ENCODE peak calls at places on chromosomes 11 and 22, in five cellular contexts. R is adipocyte, W is Panc1, B is hepatocyte, Y is heart left ventricle. T is an unnamed sample. For H3K4me1 and H3K27me3, the result is how much of the 10 kb centered on the place peaks cover.

GRCh38 chr11:116173506-116173905 is 599.3 kb downstream of the BUD13 start:
- DNase-seq in R (no peak), W (no peak), B (no peak), Y (no peak), T (no peak)

GRCh38 chr11:767238-767637 is 10.0 kb downstream of the GATD1 start:
- DNase-seq in R (no peak), W (no peak), B (no peak), Y (no peak), T (no peak)

GRCh38 chr11:9838961-9839360 is 175.1 kb downstream of the SWAP70 start:
- DNase-seq in R (no peak), W (no peak), B (no peak), Y (no peak), T (no peak)

GRCh38 chr11:117410861-117411725 is 83.4 kb downstream of the CEP164 start:
- DNase-seq in R (no peak), W (no peak), B (no peak), Y (no peak), T (no peak)

GRCh38 chr11:10792385-10793068 is 16.2 kb downstream of the EIF4G2 start:
- DNase-seq in R (peak), W (no peak), B (peak), Y (peak), T (peak)

GRCh38 chr11:102683277-102683676 is 22.3 kb downstream of the MMP27 start:
- DNase-seq in R (no peak), W (no peak), B (no peak), Y (no peak), T (no peak)

GRCh38 chr11:119626910-119627305 is 102.1 kb downstream of the NECTIN1 start:
- DNase-seq in R (no peak), W (no peak), B (no peak), Y (no peak), T (no peak)

GRCh38 chr11:78372114-78372768 is 45.4 kb downstream of the GAB2 start:
- DNase-seq in R (no peak), W (no peak), B (no peak), Y (no peak), T (no peak)

GRCh38 chr11:534592-535518 is 521 bp downstream of the HRAS start:
- DNase-seq in R (peak), W (no peak), B (peak), Y (no peak), T (peak)

GRCh38 chr22:28949788-28950187 is 66.4 kb downstream of the ZNRF3 start:
- DNase-seq in R (peak), W (no peak), B (no peak), Y (no peak), T (no peak)

GRCh38 chr22:26016916-26017315 is 152.3 kb upstream of the SEZ6L start:
- DNase-seq in R (no peak), W (no peak), B (no peak), Y (no peak), T (no peak)

GRCh38 chr11:35815556-35816315 is 128.1 kb upstream of the LDLRAD3 start:
- DNase-seq in R (peak), W (no peak), B (peak), Y (peak), T (no peak)

GRCh38 chr11:61153593-61154090 is 7.6 kb downstream of the VPS37C start:
- DNase-seq in R (peak), W (no peak), B (no peak), Y (no peak), T (no peak)

GRCh38 chr11:66637557-66638176 is 836 bp upstream of the RBM4 start:
- DNase-seq in R (no peak), W (no peak), B (no peak), Y (no peak), T (no peak)

GRCh38 chr11:61907282-61907681 is 10.1 kb downstream of the RAB3IL1 start:
- DNase-seq in R (no peak), W (no peak), B (no peak), Y (peak), T (no peak)

GRCh38 chr11:25943777-25944661 is 387.9 kb upstream of the ANO3 start:
- DNase-seq in R (no peak), W (no peak), B (peak), Y (no peak), T (peak)

GRCh38 chr22:47102081-47102480 is 339.6 kb downstream of the TBC1D22A start:
- DNase-seq in R (no peak), W (no peak), B (peak), Y (no peak), T (no peak)

GRCh38 chr11:128523616-128524015 is 63.7 kb downstream of the ETS1 start:
- DNase-seq in R (peak), W (no peak), B (no peak), Y (no peak), T (no peak)

GRCh38 chr11:32939046-32939445 is 46.4 kb downstream of the QSER1 start:
- DNase-seq in R (no peak), W (no peak), B (no peak), Y (no peak), T (no peak)

GRCh38 chr22:44136112-44136511 is 44.6 kb upstream of the PARVG start:
- DNase-seq in R (no peak), W (no peak), B (no peak), Y (no peak), T (no peak)

GRCh38 chr22:48721394-48721666 is 1106.3 kb downstream of the BRD1 start:
- DNase-seq in R (no peak), W (no peak), B (no peak), Y (no peak), T (peak)

GRCh38 chr11:93741882-93742226 is 382 bp downstream of the C11orf54 start:
- DNase-seq in R (no peak), W (no peak), B (peak), Y (no peak), T (peak)

GRCh38 chr11:64713781-64714363 is 9.1 kb downstream of the NRXN2 start:
- DNase-seq in R (no peak), W (no peak), B (no peak), Y (no peak), T (no peak)

GRCh38 chr11:65973439-65974110 is 12.0 kb downstream of the SART1 start:
- DNase-seq in R (no peak), W (no peak), B (no peak), Y (no peak), T (no peak)

GRCh38 chr11:6319001-6319878 is 1.1 kb downstream of the CAVIN3 start:
- DNase-seq in R (peak), W (peak), B (peak), Y (peak), T (no peak)

GRCh38 chr11:34308821-34309585 is 48.8 kb downstream of the ABTB2 start:
- DNase-seq in R (peak), W (no peak), B (peak), Y (no peak), T (peak)

GRCh38 chr11:35567737-35568465 is 42.5 kb upstream of the PAMR1 start:
- DNase-seq in R (no peak), W (no peak), B (no peak), Y (no peak), T (no peak)

GRCh38 chr22:48919851-48920589 is 907.7 kb downstream of the BRD1 start:
- DNase-seq in R (no peak), W (no peak), B (no peak), Y (no peak), T (no peak)

GRCh38 chr11:45146072-45147016 is at the start of gene PRDM11:
- DNase-seq in R (peak), W (no peak), B (peak), Y (peak), T (peak)

GRCh38 chr11:44301856-44302231 is 8.1 kb downstream of the ALX4 start:
- DNase-seq in R (peak), W (no peak), B (no peak), Y (no peak), T (no peak)

GRCh38 chr11:8090756-8091155 is 9.7 kb downstream of the TUB start:
- DNase-seq in R (peak), W (no peak), B (peak), Y (peak), T (no peak)

GRCh38 chr11:103610435-103610834 is 426.0 kb upstream of the DDI1 start:
- DNase-seq in R (no peak), W (no peak), B (no peak), Y (no peak), T (no peak)

DNA sequence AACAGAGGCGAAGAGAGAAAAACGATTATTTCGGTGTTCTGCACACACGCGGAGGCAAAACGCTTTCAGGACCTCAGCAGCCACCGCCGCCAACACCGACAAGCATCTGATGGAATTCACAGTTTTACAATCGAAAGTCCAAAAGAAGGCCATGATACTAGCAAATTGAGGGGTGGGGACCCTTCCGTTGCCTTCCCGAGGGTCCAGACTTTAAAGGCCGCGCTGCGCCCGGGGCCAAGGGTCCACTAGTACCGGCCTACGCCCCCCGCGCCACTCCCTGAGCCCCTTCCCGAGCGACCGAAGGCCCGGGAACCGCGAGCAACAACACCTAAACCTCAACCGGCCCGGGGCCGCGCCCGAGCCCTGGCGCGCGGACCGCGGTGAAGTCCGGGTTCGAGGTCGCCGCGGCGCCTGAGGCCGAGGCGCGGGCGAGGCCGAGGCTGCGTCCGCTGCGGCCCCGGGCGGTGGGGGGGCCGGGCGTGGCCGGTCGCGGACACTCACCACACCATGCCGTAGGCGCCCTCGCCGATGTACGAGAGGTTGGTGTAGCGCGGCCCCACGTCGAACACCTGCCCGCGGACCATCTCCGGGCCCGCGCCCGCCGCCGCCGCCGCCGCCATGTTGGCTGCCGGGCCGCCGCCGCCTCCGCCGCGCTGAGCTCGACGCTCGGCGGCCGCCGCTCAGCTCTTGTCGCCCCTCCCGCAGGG is 471 bp downstream of the MAPK1 start:
- DNase-seq in R (peak), W (no peak), B (peak), Y (no peak), T (peak)
- H3K4me1 ChIP-seq in R (under half), W (under half), B (under half), Y (under half), T (under half)

DNA sequence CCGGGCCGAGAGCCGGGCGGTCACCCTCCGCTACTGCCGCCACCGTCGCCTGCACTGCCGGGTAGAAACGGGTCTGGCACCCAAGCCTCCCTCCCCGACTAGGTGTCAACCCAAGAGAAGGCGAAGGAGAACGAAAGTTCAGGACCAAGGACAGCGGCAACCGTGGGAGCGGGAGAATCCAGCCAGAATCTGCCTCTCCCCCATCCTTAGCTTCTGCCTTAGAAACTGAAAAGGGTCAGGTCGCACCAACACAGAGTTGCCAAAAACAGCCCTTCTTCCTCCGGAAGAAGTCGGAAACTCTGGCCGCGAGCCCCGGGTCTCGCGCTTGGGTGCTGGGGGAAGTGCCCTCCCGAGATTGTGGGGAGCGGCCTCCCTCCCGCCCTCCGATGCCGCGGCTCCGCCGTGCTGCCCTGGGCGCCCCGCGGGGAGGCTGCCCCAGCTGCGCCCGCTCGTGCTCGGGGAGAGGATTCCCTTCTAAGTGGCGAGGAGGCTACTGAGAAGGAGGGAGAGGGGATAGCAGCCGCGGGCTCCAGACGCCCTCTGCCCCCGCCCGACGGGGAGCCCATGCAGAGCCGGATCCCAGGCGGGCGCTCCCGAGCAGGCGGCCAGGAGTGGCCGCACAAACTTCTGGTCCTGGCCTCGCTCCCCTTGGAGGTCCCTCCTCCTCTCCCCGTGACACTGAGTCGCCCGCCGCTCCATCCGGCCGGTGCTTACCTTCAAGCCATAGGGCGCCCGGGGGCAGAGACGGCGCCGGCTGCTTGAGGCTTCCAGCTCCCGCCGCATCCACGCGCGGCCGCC is 637 bp downstream of the DRD2 start:
- DNase-seq in R (peak), W (no peak), B (peak), Y (peak), T (peak)
- H3K27me3 ChIP-seq in R (half or more), W (under half), B (half or more), Y (under half), T (under half)

DNA sequence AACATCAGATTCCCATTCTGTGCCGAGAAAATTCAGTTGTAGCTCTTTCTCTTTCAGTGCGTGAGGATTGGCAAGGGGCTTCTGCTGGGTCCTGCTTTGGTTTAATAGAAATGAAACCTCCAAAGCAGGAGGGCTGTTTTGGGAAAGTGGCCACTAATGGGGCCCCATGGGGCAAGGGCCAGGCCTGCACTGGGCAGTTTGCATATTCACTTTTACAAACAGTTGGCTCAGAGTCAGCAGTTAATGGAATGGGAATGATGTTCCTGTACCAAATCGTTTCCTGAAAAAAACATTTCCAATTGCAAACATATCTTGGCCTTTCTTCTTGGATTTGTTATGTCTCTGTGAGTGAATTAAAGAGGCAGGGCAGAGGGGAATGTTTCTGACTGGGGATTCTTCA is 92.1 kb downstream of the PARVA start:
- DNase-seq in R (peak), W (no peak), B (peak), Y (no peak), T (no peak)
- H3K4me1 ChIP-seq in R (half or more), W (under half), B (under half), Y (under half), T (under half)

DNA sequence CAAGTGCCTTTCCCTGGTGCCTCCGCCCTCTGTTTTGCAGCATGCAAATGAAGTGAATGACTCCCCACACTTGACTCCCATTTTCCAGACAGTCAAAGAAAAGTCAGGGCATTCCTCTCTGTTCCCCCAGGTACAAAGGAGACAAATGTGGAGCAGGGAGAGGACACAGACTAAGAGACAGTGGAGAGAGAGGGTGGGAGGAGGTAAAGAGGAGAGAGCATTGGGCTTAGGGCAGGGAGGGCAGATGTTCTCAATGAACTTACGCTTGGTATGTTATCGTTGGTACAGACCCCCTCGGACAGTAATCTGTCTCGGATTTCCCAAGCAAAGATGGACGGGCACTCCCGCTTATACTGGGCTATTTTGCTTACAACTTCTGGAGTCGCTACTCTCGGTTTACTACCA is 9.8 kb downstream of the PAX6 start:
- DNase-seq in R (no peak), W (no peak), B (no peak), Y (no peak), T (no peak)
- H3K27me3 ChIP-seq in R (half or more), W (under half), B (half or more), Y (half or more), T (under half)

GRCh38 chr22:35612903-35613302 is 4.2 kb downstream of the MB start:
- DNase-seq in R (no peak), W (no peak), B (no peak), Y (peak), T (no peak)
- H3K4me1 ChIP-seq in R (under half), W (under half), B (under half), Y (under half), T (under half)

DNA sequence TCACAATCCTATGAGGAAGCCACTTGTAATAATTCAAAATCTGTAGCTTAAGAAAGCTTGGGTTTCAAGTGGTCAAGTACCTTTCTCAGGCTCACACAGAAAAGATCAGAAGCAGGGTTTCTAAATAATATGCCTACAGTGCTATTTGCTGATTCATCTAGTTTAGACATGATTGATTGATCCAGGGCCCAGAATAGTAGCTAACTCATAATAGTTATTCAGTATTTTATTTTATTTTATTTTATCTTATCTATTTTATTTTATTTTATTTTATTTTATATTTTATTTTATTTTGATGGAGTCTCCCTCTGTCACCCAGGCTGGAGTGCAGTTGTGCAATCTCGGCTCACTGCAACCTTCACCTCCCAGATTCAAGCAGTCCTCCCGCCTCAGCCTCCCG is 15.9 kb upstream of the PANX3 start:
- DNase-seq in R (no peak), W (no peak), B (no peak), Y (no peak), T (no peak)
- H3K27me3 ChIP-seq in R (under half), W (under half), B (under half), Y (under half), T (under half)

GRCh38 chr11:130123414-130124040 is 36.1 kb upstream of the ST14 start:
- DNase-seq in R (no peak), W (no peak), B (no peak), Y (no peak), T (no peak)
- H3K4me1 ChIP-seq in R (under half), W (under half), B (under half), Y (under half), T (under half)

GRCh38 chr11:69920500-69921428 is 101.5 kb upstream of the FGF3 start:
- DNase-seq in R (no peak), W (no peak), B (no peak), Y (no peak), T (no peak)

GRCh38 chr11:69922596-69923111 is 103.4 kb upstream of the FGF3 start:
- DNase-seq in R (no peak), W (no peak), B (no peak), Y (no peak), T (no peak)

GRCh38 chr11:69919659-69920499 is 100.7 kb upstream of the FGF3 start:
- DNase-seq in R (no peak), W (no peak), B (no peak), Y (no peak), T (no peak)

GRCh38 chr11:69922015-69922595 is 102.9 kb upstream of the FGF3 start:
- DNase-seq in R (no peak), W (no peak), B (no peak), Y (peak), T (no peak)

DNA sequence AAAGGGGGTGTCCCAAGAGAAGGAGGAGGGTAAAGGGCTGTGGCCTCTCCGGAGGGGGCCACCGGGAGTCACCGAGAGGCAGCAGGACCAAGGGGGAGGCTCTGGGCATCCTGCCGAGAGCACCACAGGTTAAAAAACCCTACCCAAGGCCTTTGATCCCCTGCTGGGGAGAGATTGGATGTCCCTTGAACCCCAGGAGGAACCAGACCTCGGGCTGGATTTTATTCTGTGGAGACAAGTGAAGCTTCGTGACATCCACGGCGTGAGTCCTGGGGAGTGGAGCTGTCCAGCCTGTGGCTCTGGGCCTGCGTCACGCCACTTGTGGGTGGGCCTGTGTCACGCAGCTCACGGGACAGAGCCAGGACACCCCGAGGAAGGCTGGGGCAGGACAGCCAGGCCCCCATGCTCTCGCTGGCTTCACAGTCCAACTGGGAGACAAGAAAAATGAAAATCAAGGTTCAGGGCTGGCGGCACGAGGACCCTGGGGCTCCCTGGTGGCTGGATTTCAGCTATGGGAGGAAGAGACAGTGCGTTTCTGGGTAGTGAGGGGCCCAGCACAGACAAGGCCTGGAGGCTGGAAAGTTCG is 102.3 kb upstream of the FGF3 start:
- DNase-seq in R (no peak), W (no peak), B (no peak), Y (no peak), T (no peak)
- H3K27me3 ChIP-seq in R (half or more), W (under half), B (under half), Y (under half), T (under half)